ENCODE peak calls at places on chromosome 21, in seven cellular contexts. X, U, C, L, T, M and O are unnamed samples.

GRCh38 chr21:10641107-10641506 is 119.7 kb downstream of the TPTE start:
- DNase-seq in X (no peak), U (no peak), C (no peak), L (no peak), T (no peak), M (no peak), O (no peak)

GRCh38 chr21:32604484-32604883 is 7.7 kb downstream of the CFAP298 start:
- DNase-seq in X (no peak), U (no peak), C (no peak), L (no peak), T (peak; percentile 73), M (no peak), O (no peak)

GRCh38 chr21:27550258-27550657 is 583.4 kb upstream of the ADAMTS5 start:
- DNase-seq in X (no peak), U (no peak), C (no peak), L (no peak), T (no peak), M (no peak), O (no peak)

GRCh38 chr21:43812139-43812821 is 22.9 kb downstream of the RRP1 start:
- DNase-seq in X (no peak), U (no peak), C (peak; percentile 21), L (no peak), T (no peak), M (no peak), O (peak; percentile 73)

GRCh38 chr21:31018232-31018631 is 20.0 kb downstream of the KRTAP19-8 start:
- DNase-seq in X (no peak), U (no peak), C (no peak), L (no peak), T (no peak), M (no peak), O (no peak)

GRCh38 chr21:23130308-23130707 is 2132.1 kb downstream of the NCAM2 start:
- DNase-seq in X (no peak), U (no peak), C (no peak), L (no peak), T (no peak), M (no peak), O (no peak)

GRCh38 chr21:45584786-45585185 is 42.5 kb upstream of the SLC19A1 start:
- DNase-seq in X (no peak), U (no peak), C (no peak), L (no peak), T (no peak), M (no peak), O (no peak)

GRCh38 chr21:18275740-18276139 is 31.1 kb downstream of the CHODL start:
- DNase-seq in X (no peak), U (no peak), C (no peak), L (no peak), T (no peak), M (no peak), O (no peak)

GRCh38 chr21:31945116-31945515 is 72.3 kb downstream of the HUNK start:
- DNase-seq in X (no peak), U (no peak), C (no peak), L (no peak), T (no peak), M (no peak), O (no peak)

GRCh38 chr21:43819511-43820405 is 30.4 kb downstream of the RRP1 start:
- DNase-seq in X (no peak), U (no peak), C (no peak), L (no peak), T (no peak), M (no peak), O (no peak)

GRCh38 chr21:34821717-34822116 is 152.9 kb downstream of the CLIC6 start:
- DNase-seq in X (no peak), U (no peak), C (no peak), L (no peak), T (no peak), M (peak; percentile 49), O (no peak)

GRCh38 chr21:38312822-38313221 is 56.0 kb downstream of the KCNJ15 start:
- DNase-seq in X (no peak), U (no peak), C (no peak), L (no peak), T (no peak), M (no peak), O (no peak)

GRCh38 chr21:25215698-25216384 is 391.4 kb downstream of the MRPL39 start:
- DNase-seq in X (peak; percentile 40), U (no peak), C (no peak), L (no peak), T (no peak), M (no peak), O (no peak)

GRCh38 chr21:32469628-32470027 is 57.1 kb downstream of the EVA1C start:
- DNase-seq in X (no peak), U (no peak), C (no peak), L (no peak), T (no peak), M (no peak), O (no peak)

GRCh38 chr21:35505067-35505466 is 456.0 kb upstream of the RUNX1 start:
- DNase-seq in X (no peak), U (no peak), C (no peak), L (no peak), T (no peak), M (no peak), O (no peak)

GRCh38 chr21:35206141-35207125 is 157.3 kb upstream of the RUNX1 start:
- DNase-seq in X (no peak), U (peak; percentile 75), C (no peak), L (no peak), T (no peak), M (no peak), O (peak; percentile 91)

GRCh38 chr21:39774252-39774651 is 29.3 kb downstream of the IGSF5 start:
- DNase-seq in X (no peak), U (no peak), C (no peak), L (no peak), T (no peak), M (no peak), O (no peak)

GRCh38 chr21:35624896-35625295 is 435.4 kb downstream of the SETD4 start:
- DNase-seq in X (no peak), U (no peak), C (no peak), L (no peak), T (no peak), M (no peak), O (no peak)

GRCh38 chr21:44920694-44921604 is at the start of gene ITGB2:
- DNase-seq in X (no peak), U (no peak), C (no peak), L (no peak), T (no peak), M (no peak), O (no peak)

GRCh38 chr21:37498664-37499063 is 132.1 kb downstream of the DYRK1A start:
- DNase-seq in X (no peak), U (no peak), C (no peak), L (no peak), T (no peak), M (no peak), O (no peak)

GRCh38 chr21:38544681-38545080 is 46.4 kb upstream of the ERG start:
- DNase-seq in X (no peak), U (no peak), C (no peak), L (no peak), T (no peak), M (no peak), O (no peak)

GRCh38 chr21:27776925-27777553 is 810.2 kb upstream of the ADAMTS5 start:
- DNase-seq in X (no peak), U (no peak), C (no peak), L (no peak), T (no peak), M (no peak), O (peak; percentile 46)

GRCh38 chr21:44088401-44088780 is 18.8 kb upstream of the PWP2 start:
- DNase-seq in X (no peak), U (no peak), C (no peak), L (no peak), T (no peak), M (no peak), O (no peak)

GRCh38 chr21:38460171-38460742 is 38.0 kb downstream of the ERG start:
- DNase-seq in X (no peak), U (no peak), C (no peak), L (no peak), T (no peak), M (no peak), O (no peak)

GRCh38 chr21:45786660-45787059 is 143.1 kb downstream of the PCBP3 start:
- DNase-seq in X (no peak), U (no peak), C (no peak), L (no peak), T (no peak), M (no peak), O (no peak)

GRCh38 chr21:34933609-34934345 is 115.3 kb downstream of the RUNX1 start:
- DNase-seq in X (no peak), U (no peak), C (no peak), L (no peak), T (no peak), M (no peak), O (no peak)

GRCh38 chr21:44395260-44395659 is 41.8 kb downstream of the TRPM2 start:
- DNase-seq in X (no peak), U (no peak), C (no peak), L (no peak), T (no peak), M (peak; percentile 24), O (no peak)

GRCh38 chr21:42028754-42029385 is 18.7 kb upstream of the ZBTB21 start:
- DNase-seq in X (no peak), U (no peak), C (no peak), L (no peak), T (no peak), M (no peak), O (no peak)
- TF ChIP-seq JUND in X (no peak), U (no peak), C (no peak), L (no peak), T (no peak), M (no peak), O (no peak)

GRCh38 chr21:26447932-26448331 is 125.2 kb downstream of the CYYR1 start:
- DNase-seq in X (no peak), U (no peak), C (no peak), L (no peak), T (no peak), M (no peak), O (no peak)
- TF ChIP-seq JUND in X (no peak), U (no peak), C (no peak), L (no peak), T (no peak), M (no peak), O (no peak)

GRCh38 chr21:33608559-33608958 is 20.1 kb upstream of the DONSON start:
- DNase-seq in X (no peak), U (no peak), C (no peak), L (no peak), T (no peak), M (no peak), O (no peak)
- TF ChIP-seq JUND in X (no peak), U (no peak), C (no peak), L (no peak), T (no peak), M (no peak), O (no peak)

DNA sequence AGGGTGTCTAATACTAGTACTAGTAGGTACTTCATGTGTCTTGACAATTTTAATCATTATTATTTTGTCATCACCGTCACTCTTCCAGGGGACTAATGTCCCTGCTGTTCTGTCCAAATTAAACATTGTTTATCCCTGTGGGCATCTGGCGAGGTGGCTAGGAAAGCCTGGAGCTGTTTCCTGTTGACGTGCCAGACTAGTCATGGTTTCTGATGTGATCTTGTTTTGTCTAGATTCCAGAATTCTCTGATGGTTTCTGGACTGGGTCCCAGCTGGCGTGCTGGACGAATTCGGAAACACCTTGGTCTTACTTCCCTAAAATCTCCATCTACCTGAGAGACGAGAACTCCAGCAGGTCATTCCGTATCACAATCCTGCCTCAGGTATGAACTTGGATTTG is 66.1 kb upstream of the FAM3B start:
- DNase-seq in X (no peak), U (no peak), C (no peak), L (no peak), T (no peak), M (no peak), O (no peak)
- TF ChIP-seq JUND in X (no peak), U (no peak), C (no peak), L (no peak), T (no peak), M (no peak), O (no peak)

GRCh38 chr21:16187603-16188002 is 457.8 kb downstream of the USP25 start:
- DNase-seq in X (no peak), U (no peak), C (no peak), L (no peak), T (no peak), M (no peak), O (no peak)
- TF ChIP-seq JUND in X (no peak), U (no peak), C (no peak), L (no peak), T (no peak), M (no peak), O (no peak)